ENCODE peak calls at places on chromosome 17, in four cellular contexts. H is CD8-positive, alpha-beta T cell; M is left lung; B is PC-3. Z is an unnamed sample.

GRCh38 chr17:79597040-79597439 is 13.8 kb downstream of the RBFOX3 start:
- DNase-seq in M (no peak), B (no peak), H (no peak), Z (no peak)

GRCh38 chr17:5031365-5032082 is 3.7 kb downstream of the SLC52A1 start:
- DNase-seq in H (peak; percentile 77), B (peak; percentile 78), M (peak; percentile 94), Z (peak; percentile 79)

GRCh38 chr17:17582372-17582771 is 9.1 kb downstream of the PEMT start:
- DNase-seq in H (no peak), M (no peak), B (no peak), Z (no peak)

GRCh38 chr17:74442670-74443515 is 11.0 kb downstream of the GPRC5C start:
- DNase-seq in H (no peak), B (peak; percentile 51), M (peak; percentile 92), Z (peak; percentile 90)

GRCh38 chr17:69936996-69937395 is 138.0 kb upstream of the KCNJ16 start:
- DNase-seq in M (no peak), B (peak; percentile 47), H (no peak), Z (no peak)

GRCh38 chr17:63001689-63002394 is 35.8 kb downstream of the TANC2 start:
- DNase-seq in M (no peak), B (peak; percentile 59), H (no peak), Z (no peak)

GRCh38 chr17:3828151-3828851 is 17.7 kb downstream of the NCBP3 start:
- DNase-seq in B (no peak), M (no peak), H (no peak), Z (no peak)

GRCh38 chr17:19978803-19979202 is 1.2 kb upstream of the AKAP10 start:
- DNase-seq in M (no peak), H (no peak), B (no peak), Z (no peak)

GRCh38 chr17:60398227-60398959 is 6.5 kb upstream of the USP32 start:
- DNase-seq in H (no peak), B (no peak), M (no peak), Z (no peak)

GRCh38 chr17:60971515-60972369 is 294.1 kb downstream of the BCAS3 start:
- DNase-seq in B (peak; percentile 76), H (peak; percentile 11), M (no peak), Z (peak; percentile 58)

GRCh38 chr17:19369846-19370492 is 7.4 kb upstream of the B9D1 start:
- DNase-seq in H (no peak), M (no peak), B (no peak), Z (no peak)

GRCh38 chr17:4485676-4486646 is 12.7 kb upstream of the SPNS2 start:
- DNase-seq in B (no peak), H (peak; percentile 65), M (no peak), Z (no peak)

GRCh38 chr17:17783121-17783824 is 53.5 kb downstream of the SREBF1 start:
- DNase-seq in M (no peak), B (peak; percentile 57), H (peak; percentile 52), Z (peak; percentile 65)

GRCh38 chr17:82497483-82498405 is 21.8 kb upstream of the FOXK2 start:
- DNase-seq in M (peak; percentile 85), B (peak; percentile 27), H (no peak), Z (peak; percentile 74)

GRCh38 chr17:15398291-15398690 is 56.9 kb upstream of the TEKT3 start:
- DNase-seq in M (no peak), H (no peak), B (peak; percentile 92), Z (no peak)

GRCh38 chr17:57375040-57375769 is 118.9 kb downstream of the MSI2 start:
- DNase-seq in H (no peak), M (no peak), B (no peak), Z (no peak)

GRCh38 chr17:58377005-58377660 is 25.1 kb upstream of the SUPT4H1 start:
- DNase-seq in H (no peak), B (peak; percentile 93), M (no peak), Z (peak; percentile 81)

GRCh38 chr17:76710863-76711611 is at the start of gene MXRA7:
- DNase-seq in B (peak; percentile 78), M (peak; percentile 87), H (peak; percentile 43), Z (peak; percentile 64)

GRCh38 chr17:4557626-4558310 is 2.6 kb upstream of the MYBBP1A start:
- DNase-seq in B (no peak), H (no peak), M (no peak), Z (no peak)

GRCh38 chr17:7191571-7192270 is 12.6 kb upstream of the ASGR1 start:
- DNase-seq in H (no peak), M (no peak), B (peak; percentile 34), Z (peak; percentile 74)

GRCh38 chr17:78979780-78980623 is at the start of gene LGALS3BP:
- DNase-seq in H (no peak), B (peak; percentile 54), M (peak; percentile 83), Z (peak; percentile 49)

GRCh38 chr17:72850410-72850809 is 242.1 kb downstream of the SLC39A11 start:
- DNase-seq in H (no peak), M (no peak), B (peak; percentile 71), Z (no peak)

GRCh38 chr17:70098030-70098429 is 23.0 kb downstream of the KCNJ16 start:
- DNase-seq in M (no peak), H (no peak), B (no peak), Z (no peak)

GRCh38 chr17:79994602-79995001 is 41.1 kb downstream of the TBC1D16 start:
- DNase-seq in B (no peak), H (no peak), M (no peak), Z (no peak)

GRCh38 chr17:17051791-17052461 is 9.7 kb downstream of the MPRIP start:
- DNase-seq in B (no peak), M (no peak), H (no peak), Z (no peak)

GRCh38 chr17:18378205-18378505 is 577 bp downstream of the EVPLL start:
- DNase-seq in B (no peak), H (no peak), M (no peak), Z (no peak)

GRCh38 chr17:12438813-12439586 is 226.7 kb upstream of the MYOCD start:
- DNase-seq in H (no peak), B (no peak), M (no peak), Z (no peak)

GRCh38 chr17:74775409-74776043 is 619 bp downstream of the NAT9 start:
- DNase-seq in B (no peak), M (no peak), H (no peak), Z (no peak)

GRCh38 chr17:75584358-75585175 is 3.0 kb upstream of the MYO15B start:
- DNase-seq in H (no peak), B (no peak), M (no peak), Z (no peak)

GRCh38 chr17:64262125-64262421 is 987 bp downstream of the TEX2 start:
- DNase-seq in M (no peak), B (no peak), H (no peak), Z (no peak)

GRCh38 chr17:77613181-77613580 is 345.3 kb upstream of the TNRC6C start:
- DNase-seq in H (no peak), M (no peak), B (no peak), Z (no peak)

GRCh38 chr17:64009571-64010402 is 10.6 kb downstream of the ICAM2 start:
- DNase-seq in M (no peak), B (peak; percentile 85), H (no peak), Z (no peak)

GRCh38 chr17:16938496-16939270 is 33.2 kb downstream of the TNFRSF13B start:
- DNase-seq in M (peak; percentile 44), H (no peak), B (no peak), Z (peak; percentile 21)

GRCh38 chr17:34740516-34740915 is 161.1 kb downstream of the TMEM132E start:
- DNase-seq in H (no peak), B (no peak), M (no peak), Z (no peak)

GRCh38 chr17:7352559-7352889 is 562 bp downstream of the KCTD11 start:
- DNase-seq in M (no peak), H (no peak), B (no peak), Z (no peak)

DNA sequence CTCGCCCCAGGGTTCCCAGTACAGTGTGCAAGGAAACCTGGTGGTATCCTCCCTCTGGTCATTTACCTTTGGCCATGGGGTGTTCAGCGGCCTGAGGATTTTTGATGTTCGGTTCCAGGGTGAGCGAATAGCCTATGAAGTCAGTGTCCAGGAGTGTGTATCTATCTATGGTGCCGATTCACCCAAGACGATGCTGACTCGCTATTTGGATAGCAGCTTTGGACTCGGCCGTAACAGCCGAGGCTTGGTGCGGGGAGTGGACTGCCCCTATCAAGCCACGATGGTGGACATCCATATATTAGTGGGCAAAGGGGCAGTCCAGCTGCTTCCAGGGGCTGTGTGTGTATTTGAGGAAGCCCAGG is 1.2 kb downstream of the AOC2 start:
- DNase-seq in H (no peak), M (no peak), B (no peak), Z (no peak)
- H3K4me1 ChIP-seq in H (no peaks in the 10 kb centered on the region), M (no peaks in the 10 kb centered on the region), B (peaks cover 8% of the 10 kb centered on the region), Z (no peaks in the 10 kb centered on the region)

DNA sequence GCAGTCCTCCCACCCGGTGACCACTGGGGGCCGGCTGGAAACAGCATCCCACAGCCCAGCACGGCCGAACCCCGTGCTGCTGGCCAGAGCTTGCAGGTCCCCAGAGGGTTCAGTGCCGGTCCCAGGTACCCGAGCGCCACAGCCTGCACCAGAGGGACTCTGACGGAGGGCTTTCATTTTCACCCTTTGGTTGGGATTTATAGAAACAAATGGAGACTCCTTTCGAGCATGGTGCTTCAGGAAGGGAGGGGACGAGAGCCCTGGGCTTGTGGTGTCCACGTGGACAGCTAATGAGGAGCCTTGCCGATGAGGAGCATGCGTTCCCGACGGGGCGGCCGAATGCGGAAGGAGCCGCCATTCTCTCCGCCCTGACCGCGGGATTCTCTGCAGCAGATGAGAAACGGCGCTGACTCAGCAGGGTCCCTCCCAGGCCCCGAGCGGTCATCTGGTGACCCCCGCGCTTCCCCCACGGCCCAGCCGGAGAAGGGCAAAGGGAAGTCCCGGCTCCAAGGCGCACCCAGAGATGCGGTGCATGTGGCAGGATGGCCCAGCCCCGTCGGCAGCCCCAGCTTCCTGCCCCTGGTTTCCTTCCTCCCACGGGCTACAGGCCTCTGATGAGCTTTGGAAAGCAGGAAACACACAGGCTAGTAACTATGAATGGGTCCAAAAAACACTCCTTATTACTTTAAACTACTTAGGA is 9.8 kb downstream of the SLC38A10 start:
- DNase-seq in B (no peak), H (peak; percentile 47), M (peak; percentile 96), Z (no peak)
- H3K4me1 ChIP-seq in B (no peaks in the 10 kb centered on the region), H (peaks cover 27% of the 10 kb centered on the region), M (peaks cover 3% of the 10 kb centered on the region), Z (no peaks in the 10 kb centered on the region)

GRCh38 chr17:28724500-28725165 is 1.4 kb downstream of the TLCD1 start:
- DNase-seq in M (no peak), H (no peak), B (no peak), Z (peak; percentile 36)
- H3K4me1 ChIP-seq in M (peaks cover 37% of the 10 kb centered on the region), H (peaks cover 49% of the 10 kb centered on the region), B (peaks cover 35% of the 10 kb centered on the region), Z (peaks cover 25% of the 10 kb centered on the region)

GRCh38 chr17:40312893-40313659 is 4.1 kb downstream of the RARA start:
- DNase-seq in B (no peak), M (peak; percentile 37), H (no peak), Z (no peak)
- H3K4me1 ChIP-seq in B (peaks cover 81% of the 10 kb centered on the region), M (peaks cover 83% of the 10 kb centered on the region), H (peaks cover 84% of the 10 kb centered on the region), Z (peaks cover 34% of the 10 kb centered on the region)

GRCh38 chr17:68016838-68017237 is 18.7 kb upstream of the KPNA2 start:
- DNase-seq in B (no peak), M (no peak), H (no peak), Z (no peak)
- H3K4me1 ChIP-seq in B (peaks cover 5% of the 10 kb centered on the region), M (no peaks in the 10 kb centered on the region), H (peaks cover 6% of the 10 kb centered on the region), Z (peaks cover 4% of the 10 kb centered on the region)

GRCh38 chr17:6075845-6076244 is 5.7 kb downstream of the WSCD1 start:
- DNase-seq in H (no peak), B (no peak), M (no peak), Z (no peak)
- H3K4me1 ChIP-seq in H (no peaks in the 10 kb centered on the region), B (peaks cover 14% of the 10 kb centered on the region), M (no peaks in the 10 kb centered on the region), Z (no peaks in the 10 kb centered on the region)

Z was measured in Caco-2.